ENCODE peak calls at places on chromosomes 4 and X, in eight cellular contexts. X, J, N, B, O, S, T and K are unnamed samples.

GRCh38 chr4:139808381-139809206 is 143.0 kb downstream of the MGST2 start:
- DNase-seq in X (peak), J (no peak), N (no peak), B (no peak), O (no peak), S (no peak), T (no peak), K (no peak)

GRCh38 chrX:48864210-48864609 is 28.8 kb upstream of the PCSK1N start:
- DNase-seq in X (no peak), J (no peak), N (no peak), B (no peak), O (no peak), S (no peak), T (no peak), K (no peak)

GRCh38 chr4:24622435-24622834 is 38.1 kb upstream of the DHX15 start:
- DNase-seq in X (no peak), J (no peak), N (no peak), B (no peak), O (no peak), S (no peak), T (no peak), K (no peak)

GRCh38 chr4:182293836-182294235 is 50.6 kb downstream of the TENM3 start:
- DNase-seq in X (no peak), J (no peak), N (no peak), B (no peak), O (no peak), S (no peak), T (peak), K (no peak)

GRCh38 chr4:53192496-53192895 is 173.4 kb downstream of the SCFD2 start:
- DNase-seq in X (no peak), J (no peak), N (no peak), B (no peak), O (no peak), S (no peak), T (no peak), K (no peak)

GRCh38 chr4:79623125-79623905 is 215.3 kb upstream of the GK2 start:
- DNase-seq in X (no peak), J (no peak), N (peak), B (no peak), O (no peak), S (no peak), T (no peak), K (no peak)

GRCh38 chrX:10450959-10451355 is 169.4 kb downstream of the MID1 start:
- DNase-seq in X (no peak), J (no peak), N (peak), B (no peak), O (no peak), S (no peak), T (no peak), K (no peak)

GRCh38 chrX:69072486-69073006 is 92.7 kb downstream of the PJA1 start:
- DNase-seq in X (no peak), J (no peak), N (no peak), B (no peak), O (no peak), S (no peak), T (no peak), K (no peak)

GRCh38 chrX:65668362-65669310 is 1.2 kb downstream of the MSN start:
- DNase-seq in X (peak), J (peak), N (peak), B (peak), O (peak), S (peak), T (peak), K (no peak)

GRCh38 chr4:2930135-2930805 is 32.9 kb downstream of the NOP14 start:
- DNase-seq in X (no peak), J (no peak), N (no peak), B (no peak), O (no peak), S (no peak), T (no peak), K (no peak)